ENCODE peak calls at places on chromosomes 7 and 10, in six cellular contexts. T is mammary epithelial cell; K is CD8-positive, alpha-beta T cell; E is GM23248; A is cardiac muscle cell; W is H9. Z is an unnamed sample.

GRCh38 chr7:142626420-142627035 is 122.7 kb upstream of the PRSS1 start:
- DNase-seq in T (peak; percentile 17), K (peak; percentile 52), E (peak; percentile 56), A (peak; percentile 58), W (peak; percentile 84), Z (no peak)

GRCh38 chr7:151745090-151745638 is 131.8 kb downstream of the PRKAG2 start:
- DNase-seq in T (peak; percentile 61), K (no peak), E (peak; percentile 98), A (peak; percentile 63), W (no peak), Z (no peak)

GRCh38 chr7:7736671-7737070 is 18.3 kb upstream of the RPA3 start:
- DNase-seq in T (no peak), K (no peak), E (no peak), A (no peak), W (peak; percentile 38), Z (no peak)

GRCh38 chr7:27689045-27689877 is 26.6 kb upstream of the HIBADH start:
- DNase-seq in T (peak; percentile 32), K (no peak), E (peak; percentile 26), A (peak; percentile 5), W (peak; percentile 69), Z (no peak)

GRCh38 chr7:90474284-90475210 is 5.1 kb downstream of the PTTG1IP2 start:
- DNase-seq in T (peak; percentile 92), K (no peak), E (peak; percentile 92), A (no peak), W (no peak), Z (peak; percentile 84)

GRCh38 chr10:43259981-43260761 is 6.7 kb downstream of the RASGEF1A start:
- DNase-seq in T (peak; percentile 17), K (no peak), E (no peak), A (no peak), W (no peak), Z (no peak)

GRCh38 chr7:14836571-14837189 is 65.9 kb downstream of the DGKB start:
- DNase-seq in T (peak; percentile 56), K (no peak), E (peak; percentile 90), A (peak; percentile 77), W (peak; percentile 80), Z (peak; percentile 31)

GRCh38 chr7:1027285-1028043 is 16.9 kb upstream of the GPR146 start:
- DNase-seq in T (no peak), K (no peak), E (peak; percentile 51), A (peak; percentile 56), W (peak; percentile 56), Z (no peak)

GRCh38 chr10:114709966-114710365 is 51.9 kb upstream of the ABLIM1 start:
- DNase-seq in T (peak; percentile 39), K (no peak), E (peak; percentile 67), A (no peak), W (no peak), Z (no peak)

GRCh38 chr7:112985377-112985987 is 101.1 kb downstream of the GPR85 start:
- DNase-seq in T (peak; percentile 60), K (no peak), E (peak; percentile 77), A (peak; percentile 68), W (no peak), Z (peak; percentile 55)

GRCh38 chr7:125878235-125878928 is 948.8 kb upstream of the POT1 start:
- DNase-seq in T (no peak), K (no peak), E (no peak), A (no peak), W (no peak), Z (no peak)
- H3K27ac ChIP-seq in T (no peak overlapping the region), K (no peak overlapping the region), E (no peak overlapping the region), A (no peak overlapping the region), W (no peak overlapping the region), Z (no peak overlapping the region)

DNA sequence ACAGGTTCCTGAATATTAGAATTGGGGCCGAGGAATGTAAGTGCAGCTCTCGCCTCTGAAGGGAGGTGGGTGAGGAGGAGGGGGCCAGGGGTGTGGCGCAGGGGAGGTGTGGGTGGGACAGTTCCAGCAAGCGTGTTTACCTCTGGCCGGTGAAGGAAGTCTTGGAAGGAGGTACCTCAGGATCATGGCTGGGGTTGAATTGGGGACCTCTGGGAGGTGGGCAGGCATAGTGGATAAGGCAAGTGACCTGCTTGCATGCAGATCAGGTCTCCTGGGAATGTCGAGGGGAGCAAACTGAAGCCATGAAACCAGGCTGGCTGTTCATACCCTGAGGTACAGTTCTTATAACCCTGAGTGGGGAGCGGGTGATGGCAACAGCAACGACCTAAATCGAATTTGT is 2.0 kb downstream of the ZNF775 start:
- DNase-seq in T (no peak), K (no peak), E (no peak), A (no peak), W (no peak), Z (no peak)
- H3K27me3 ChIP-seq in T (no peaks in the 10 kb centered on the region), K (no peaks in the 10 kb centered on the region), E (no peaks in the 10 kb centered on the region), A (no peaks in the 10 kb centered on the region), W (no peaks in the 10 kb centered on the region), Z (no peaks in the 10 kb centered on the region)

GRCh38 chr10:27716521-27716920 is 29.1 kb downstream of the MKX start:
- DNase-seq in T (no peak), K (no peak), E (no peak), A (no peak), W (no peak), Z (no peak)
- H3K4me1 ChIP-seq in T (no peaks in the 10 kb centered on the region), K (no peaks in the 10 kb centered on the region), E (peaks cover 44% of the 10 kb centered on the region), A (no peaks in the 10 kb centered on the region), W (no peaks in the 10 kb centered on the region), Z (no peaks in the 10 kb centered on the region)

DNA sequence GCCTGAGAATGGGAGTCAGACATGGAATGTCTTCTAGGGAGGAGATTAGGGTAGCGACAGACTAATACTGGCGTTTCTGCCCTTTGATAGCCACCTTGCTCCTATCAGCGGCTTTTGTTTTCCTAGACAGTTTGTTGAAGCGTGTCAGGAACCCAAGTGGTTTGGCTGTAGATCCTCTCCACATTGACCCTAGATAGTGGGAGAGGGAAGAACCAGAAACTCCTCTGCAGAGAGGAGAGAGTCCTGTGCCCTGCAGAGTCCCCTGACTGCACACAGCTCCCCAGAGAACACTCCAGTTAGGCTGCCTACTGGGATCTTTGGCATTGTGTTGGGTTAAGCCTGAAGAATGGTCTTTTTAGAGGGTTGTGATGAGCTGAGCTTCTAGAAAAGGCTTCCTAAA is 2.4 kb downstream of the MEPCE start:
- DNase-seq in T (no peak), K (no peak), E (no peak), A (no peak), W (no peak), Z (no peak)
- H3K27ac ChIP-seq in T (no peak overlapping the region), K (no peak overlapping the region), E (no peak overlapping the region), A (peak overlapping the region; percentile 67), W (no peak overlapping the region), Z (no peak overlapping the region)

DNA sequence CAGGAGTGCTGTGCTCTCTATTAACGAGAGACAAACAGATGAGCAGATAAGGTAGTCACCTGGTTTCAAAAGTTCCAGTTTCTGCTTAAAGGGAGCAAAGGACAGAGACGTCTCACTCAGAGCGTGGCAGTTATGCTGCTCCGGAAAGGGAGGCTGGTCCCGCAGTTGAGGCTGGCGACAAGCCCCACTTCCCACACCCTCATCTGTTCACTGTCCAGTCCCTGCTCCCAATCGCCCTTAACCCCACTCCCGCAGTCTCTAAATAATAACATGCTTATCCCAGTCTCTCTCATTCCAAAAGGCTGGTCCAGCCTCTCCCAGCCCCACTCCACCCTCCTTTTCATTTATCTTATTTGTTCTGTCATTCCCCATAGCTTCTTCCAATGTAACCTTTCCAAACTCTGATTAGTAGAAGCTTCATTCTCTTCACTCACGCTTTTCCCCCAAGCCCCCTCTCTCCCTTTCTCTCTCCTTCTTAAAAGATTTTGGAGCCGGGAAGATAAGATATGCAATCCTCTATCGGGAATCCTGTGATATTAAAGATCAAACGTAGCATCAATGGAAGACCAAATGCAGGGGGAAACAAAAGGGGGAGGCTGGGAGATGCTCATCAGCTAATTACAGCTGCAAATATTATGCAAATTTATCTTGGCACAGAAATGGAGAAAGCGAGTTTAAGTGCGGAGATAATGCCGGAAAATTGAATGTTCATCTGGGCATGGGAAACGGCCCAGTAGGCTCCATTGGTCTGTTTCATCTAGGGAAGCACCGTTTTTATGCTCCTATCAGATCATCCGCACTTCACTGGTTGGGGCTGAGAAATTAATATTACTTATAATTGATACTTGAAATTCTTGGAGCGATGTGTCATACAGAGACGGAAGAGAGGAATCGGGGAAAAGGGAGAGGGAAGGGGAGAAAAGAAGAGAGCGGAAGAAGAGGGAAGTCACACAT is 16.3 kb upstream of the GATA3 start:
- DNase-seq in T (no peak), K (no peak), E (no peak), A (no peak), W (no peak), Z (no peak)
- H3K27me3 ChIP-seq in T (peaks cover 42% of the 10 kb centered on the region), K (peaks cover 86% of the 10 kb centered on the region), E (peaks cover 92% of the 10 kb centered on the region), A (peaks cover 100% of the 10 kb centered on the region), W (peaks cover 98% of the 10 kb centered on the region), Z (peaks cover 100% of the 10 kb centered on the region)